ENCODE peak calls at places on chromosomes 16 and 17, in five cellular contexts. P is natural killer cell, G is progenitor cell of endocrine pancreas, L is kidney, H is ascending aorta. F is an unnamed sample.

GRCh38 chr17:2084129-2084765 is 29.3 kb downstream of the HIC1 start:
- DNase-seq in P (no peak), G (no peak), H (no peak), L (no peak), F (no peak)

GRCh38 chr17:80673152-80673920 is 128.7 kb downstream of the RPTOR start:
- DNase-seq in P (no peak), L (no peak), G (no peak), H (no peak), F (no peak)

GRCh38 chr16:14303654-14304394 is 232.7 kb downstream of the MRTFB start:
- DNase-seq in P (no peak), H (no peak), G (no peak), L (no peak), F (no peak)

GRCh38 chr16:75320435-75320834 is 69.0 kb upstream of the BCAR1 start:
- DNase-seq in H (no peak), L (no peak), P (no peak), G (no peak), F (no peak)

GRCh38 chr16:68444058-68444657 is 4.2 kb downstream of the SMPD3 start:
- DNase-seq in H (no peak), G (peak), P (no peak), L (no peak), F (no peak)

GRCh38 chr17:13920413-13920812 is 148.9 kb upstream of the COX10 start:
- DNase-seq in L (no peak), P (no peak), H (no peak), G (no peak), F (no peak)

GRCh38 chr16:70649300-70649699 is 2.9 kb downstream of the IL34 start:
- DNase-seq in L (no peak), P (no peak), H (peak), G (no peak), F (no peak)

GRCh38 chr16:73058616-73059409 is 10.9 kb upstream of the ZFHX3 start:
- DNase-seq in P (no peak), G (peak), L (peak), H (no peak), F (peak)

GRCh38 chr16:82761236-82761635 is 134.5 kb downstream of the CDH13 start:
- DNase-seq in L (peak), H (peak), P (no peak), G (no peak), F (no peak)

GRCh38 chr16:69711115-69711740 is 15.1 kb downstream of the NQO1 start:
- DNase-seq in G (no peak), P (no peak), L (no peak), H (no peak), F (no peak)

GRCh38 chr17:63185420-63185819 is 219.4 kb downstream of the TANC2 start:
- DNase-seq in P (no peak), L (no peak), G (no peak), H (no peak), F (no peak)

GRCh38 chr17:5587431-5588032 is 3.2 kb upstream of the NLRP1 start:
- DNase-seq in G (no peak), P (no peak), L (no peak), H (peak), F (no peak)

GRCh38 chr16:11493531-11493929 is 93.2 kb downstream of the LITAF start:
- DNase-seq in L (no peak), P (no peak), H (no peak), G (no peak), F (no peak)

GRCh38 chr17:22300731-22301352 is 608.5 kb downstream of the KCNJ18 start:
- DNase-seq in G (no peak), L (no peak), H (no peak), P (no peak), F (no peak)

GRCh38 chr16:84907575-84907974 is 87.8 kb downstream of the CRISPLD2 start:
- DNase-seq in H (no peak), L (no peak), P (no peak), G (no peak), F (no peak)
- TF ChIP-seq CTCF in H (no peak), L (no peak), P (no peak), G (no peak), F (no peak)

DNA sequence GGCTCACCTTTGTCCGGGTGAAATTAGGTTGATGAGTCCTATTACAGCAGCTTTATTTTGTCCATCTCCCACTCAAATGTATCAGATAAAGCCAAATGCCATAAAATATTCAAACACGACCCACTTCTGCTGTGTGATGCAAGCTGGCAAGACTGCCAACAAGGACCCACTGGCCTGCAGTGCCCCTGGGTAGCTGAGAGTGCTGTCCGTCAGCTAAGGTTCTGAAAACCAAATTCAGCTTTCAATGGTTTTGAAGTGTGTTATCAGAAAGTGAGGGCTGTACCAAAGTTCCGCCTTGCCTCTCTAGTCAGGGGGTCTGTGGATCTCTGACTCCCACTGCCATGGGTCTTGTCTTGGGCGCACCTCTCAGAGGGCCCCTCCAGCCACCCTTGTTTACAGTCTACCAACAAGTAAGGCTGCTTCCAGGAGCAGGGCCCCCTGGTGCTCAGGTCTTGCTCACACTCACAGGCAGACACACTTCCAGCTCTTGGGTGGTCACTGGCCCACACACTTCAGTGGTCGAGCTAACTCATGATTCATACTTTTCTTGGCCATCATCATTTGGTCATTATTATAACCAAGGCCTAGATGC is 10.5 kb upstream of the CCDC182 start:
- DNase-seq in L (no peak), H (no peak), G (no peak), P (no peak), F (no peak)
- TF ChIP-seq CTCF in L (no peak), H (no peak), G (no peak), P (no peak), F (no peak)

GRCh38 chr17:59106463-59107305 is at the start of gene TRIM37:
- DNase-seq in G (peak), H (peak), P (peak), L (peak), F (peak)
- TF ChIP-seq CTCF in G (peak), H (no peak), P (no peak), L (no peak), F (peak)

GRCh38 chr17:81697261-81698044 is 5.7 kb upstream of the MRPL12 start:
- DNase-seq in L (no peak), G (no peak), H (no peak), P (no peak), F (no peak)

GRCh38 chr17:81700353-81701287 is 2.5 kb upstream of the MRPL12 start:
- DNase-seq in H (no peak), L (no peak), P (no peak), G (no peak), F (no peak)

GRCh38 chr17:81702934-81703746 is at the start of gene MRPL12:
- DNase-seq in H (peak), L (peak), G (peak), P (peak), F (peak)

GRCh38 chr17:81703747-81704654 is 834 bp downstream of the MRPL12 start:
- DNase-seq in G (no peak), P (no peak), L (peak), H (no peak), F (no peak)

DNA sequence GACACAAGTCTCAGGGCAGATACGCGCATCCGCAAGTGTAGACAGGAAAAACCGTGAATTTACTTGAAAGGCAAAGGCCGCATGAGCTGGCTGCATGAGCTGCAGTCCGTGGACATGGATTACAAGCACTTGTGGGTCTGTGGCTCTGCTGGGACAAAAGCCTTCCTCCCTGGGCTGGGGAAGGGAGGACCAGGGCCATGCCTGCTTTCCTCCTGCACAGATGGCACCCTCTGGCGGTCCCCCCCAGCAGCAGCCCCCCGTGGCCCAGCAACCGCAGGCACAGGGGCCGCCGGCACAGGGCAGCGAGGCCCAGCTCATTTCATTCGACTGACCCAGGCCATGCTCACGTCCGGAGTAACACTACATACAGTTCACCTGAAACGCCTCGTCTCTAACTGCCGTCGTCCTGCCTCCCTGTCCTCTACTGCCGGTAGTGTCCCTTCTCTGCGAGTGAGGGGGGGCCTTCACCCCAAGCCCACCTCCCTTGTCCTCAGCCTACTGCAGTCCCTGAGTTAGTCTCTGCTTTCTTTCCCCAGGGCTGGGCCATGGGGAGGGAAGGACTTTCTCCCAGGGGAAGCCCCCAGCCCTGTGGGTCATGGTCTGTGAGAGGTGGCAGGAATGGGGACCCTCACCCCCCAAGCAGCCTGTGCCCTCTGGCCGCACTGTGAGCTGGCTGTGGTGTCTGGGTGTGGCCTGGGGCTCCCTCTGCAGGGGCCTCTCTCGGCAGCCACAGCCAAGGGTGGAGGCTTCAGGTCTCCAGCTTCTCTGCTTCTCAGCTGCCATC is 1.7 kb upstream of the MRPL12 start:
- DNase-seq in H (no peak), G (no peak), L (no peak), P (no peak), F (no peak)
- TF ChIP-seq CTCF in H (no peak), G (no peak), L (no peak), P (no peak), F (peak)

DNA sequence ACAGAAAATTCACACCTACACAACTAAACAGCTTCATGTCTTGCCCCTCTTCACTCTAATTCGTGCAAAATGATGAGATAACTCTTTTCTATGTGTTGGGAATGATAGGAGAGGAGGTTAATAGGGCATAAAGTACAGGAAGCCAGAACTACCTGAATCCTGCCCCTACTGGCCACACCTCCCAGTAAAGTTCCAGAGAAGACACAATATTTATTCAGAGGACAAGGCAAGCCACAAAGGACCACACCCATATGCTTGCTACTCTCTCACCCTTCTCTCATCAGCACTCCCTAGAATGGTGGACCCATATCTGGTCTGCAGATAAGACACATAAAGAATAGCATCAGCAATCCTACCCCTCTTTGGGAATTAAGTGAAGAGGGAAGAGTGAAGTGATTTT is 74.6 kb downstream of the ZNF18 start:
- DNase-seq in L (no peak), G (no peak), P (no peak), H (no peak), F (no peak)
- TF ChIP-seq CTCF in L (no peak), G (no peak), P (no peak), H (no peak), F (no peak)

GRCh38 chr17:21243516-21244303 is 9.5 kb downstream of the NATD1 start:
- DNase-seq in G (no peak), L (no peak), H (no peak), P (no peak), F (no peak)
- TF ChIP-seq CTCF in G (no peak), L (no peak), H (no peak), P (no peak), F (no peak)

F was measured in GM06990.